ENCODE peak calls at places on chromosomes 4 and X, in seven cellular contexts. N is mesenchymal stem cell, S is OCI-LY7, X is left ventricle myocardium inferior, J is fibroblast of lung, W is AG09309, R is foreskin fibroblast. D is an unnamed sample.

GRCh38 chr4:116005806-116006088 is 892.3 kb upstream of the NDST4 start:
- DNase-seq in N (no peak), S (no peak), X (no peak), J (no peak), W (no peak), R (no peak), D (no peak)

GRCh38 chr4:168677063-168677462 is 180.2 kb downstream of the PALLD start:
- DNase-seq in N (no peak), S (no peak), X (no peak), J (no peak), W (no peak), R (no peak), D (no peak)

GRCh38 chr4:19694829-19695228 is 556.9 kb upstream of the SLIT2 start:
- DNase-seq in N (no peak), S (peak; percentile 5), X (no peak), J (no peak), W (no peak), R (no peak), D (no peak)

GRCh38 chr4:98747659-98748091 is 89.3 kb upstream of the TSPAN5 start:
- DNase-seq in N (no peak), S (no peak), X (no peak), J (peak; percentile 20), W (no peak), R (no peak), D (peak; percentile 49)

GRCh38 chr4:104451573-104451972 is 43.1 kb downstream of the CXXC4 start:
- DNase-seq in N (peak; percentile 42), S (no peak), X (no peak), J (peak; percentile 33), W (no peak), R (no peak), D (peak; percentile 6)

GRCh38 chr4:157803441-157804168 is 369.2 kb downstream of the GASK1B start:
- DNase-seq in N (no peak), S (no peak), X (no peak), J (no peak), W (no peak), R (peak; percentile 37), D (no peak)

GRCh38 chr4:7817877-7818675 is 121.6 kb downstream of the AFAP1 start:
- DNase-seq in N (no peak), S (no peak), X (no peak), J (peak; percentile 53), W (no peak), R (no peak), D (no peak)

GRCh38 chr4:142547974-142548373 is 298.1 kb downstream of the INPP4B start:
- DNase-seq in N (no peak), S (no peak), X (no peak), J (peak; percentile 87), W (no peak), R (peak; percentile 62), D (no peak)

GRCh38 chr4:139297001-139297410 is 4.3 kb upstream of the NAA15 start:
- DNase-seq in N (peak; percentile 57), S (no peak), X (no peak), J (peak; percentile 56), W (no peak), R (peak; percentile 56), D (no peak)

GRCh38 chrX:103101280-103102042 is 8.5 kb upstream of the NXF3 start:
- DNase-seq in N (no peak), S (no peak), X (no peak), J (peak; percentile 1), W (no peak), R (no peak), D (no peak)

GRCh38 chr4:101846550-101846949 is 56.0 kb downstream of the BANK1 start:
- DNase-seq in N (no peak), S (no peak), X (no peak), J (no peak), W (no peak), R (no peak), D (no peak)

GRCh38 chr4:121989715-121990114 is 37.9 kb upstream of the TRPC3 start:
- DNase-seq in N (no peak), S (no peak), X (no peak), J (peak; percentile 51), W (peak; percentile 16), R (peak; percentile 28), D (no peak)

GRCh38 chrX:136143714-136144113 is 3.6 kb upstream of the FHL1 start:
- DNase-seq in N (no peak), S (no peak), X (no peak), J (no peak), W (no peak), R (no peak), D (no peak)

GRCh38 chr4:114626202-114626601 is 27.6 kb downstream of the UGT8 start:
- DNase-seq in N (no peak), S (no peak), X (no peak), J (no peak), W (no peak), R (no peak), D (no peak)

GRCh38 chrX:136643243-136643642 is 4.7 kb upstream of the CD40LG start:
- DNase-seq in N (no peak), S (no peak), X (no peak), J (no peak), W (no peak), R (no peak), D (no peak)

GRCh38 chrX:153924149-153924861 is 1.8 kb downstream of the ARHGAP4 start:
- DNase-seq in N (peak; percentile 61), S (peak; percentile 76), X (no peak), J (peak; percentile 23), W (no peak), R (peak; percentile 32), D (peak; percentile 56)

GRCh38 chr4:142901166-142901662 is 55.1 kb upstream of the INPP4B start:
- DNase-seq in N (peak; percentile 2), S (no peak), X (no peak), J (peak; percentile 34), W (no peak), R (no peak), D (no peak)

GRCh38 chr4:80202190-80202711 is 4.9 kb downstream of the PRDM8 start:
- DNase-seq in N (peak; percentile 86), S (peak; percentile 23), X (peak; percentile 88), J (peak; percentile 80), W (no peak), R (peak; percentile 79), D (peak; percentile 91)

GRCh38 chrX:81259008-81259713 is 57.3 kb downstream of the SH3BGRL start:
- DNase-seq in N (peak; percentile 46), S (no peak), X (no peak), J (peak; percentile 69), W (no peak), R (peak; percentile 28), D (no peak)

GRCh38 chrX:69959712-69960111 is 90.0 kb downstream of the AWAT2 start:
- DNase-seq in N (no peak), S (no peak), X (no peak), J (no peak), W (no peak), R (no peak), D (no peak)

GRCh38 chrX:8845060-8845459 is 43.9 kb upstream of the FAM9A start:
- DNase-seq in N (peak; percentile 43), S (no peak), X (no peak), J (peak; percentile 84), W (no peak), R (peak; percentile 14), D (no peak)

GRCh38 chrX:129523076-129524055 is at the start of gene SMARCA1:
- DNase-seq in N (peak; percentile 79), S (no peak), X (peak; percentile 48), J (peak; percentile 70), W (no peak), R (peak; percentile 24), D (no peak)

GRCh38 chr4:42588909-42589308 is 68.0 kb downstream of the ATP8A1 start:
- DNase-seq in N (no peak), S (no peak), X (no peak), J (no peak), W (no peak), R (no peak), D (no peak)
- H3K4me3 ChIP-seq in N (no peak overlapping the region), S (no peak overlapping the region), X (no peak overlapping the region), J (no peak overlapping the region), W (no peak overlapping the region), R (no peak overlapping the region), D (no peak overlapping the region)

GRCh38 chr4:185238261-185238681 is 28.9 kb downstream of the SNX25 start:
- DNase-seq in N (peak; percentile 77), S (no peak), X (no peak), J (peak; percentile 84), W (peak; percentile 34), R (peak; percentile 67), D (no peak)
- H3K4me3 ChIP-seq in N (no peak overlapping the region), S (no peak overlapping the region), X (no peak overlapping the region), J (no peak overlapping the region), W (no peak overlapping the region), R (no peak overlapping the region), D (no peak overlapping the region)

GRCh38 chrX:118498351-118498750 is 2.7 kb downstream of the DOCK11 start:
- DNase-seq in N (no peak), S (no peak), X (no peak), J (no peak), W (no peak), R (no peak), D (no peak)
- H3K4me3 ChIP-seq in N (no peak overlapping the region), S (no peak overlapping the region), X (no peak overlapping the region), J (no peak overlapping the region), W (no peak overlapping the region), R (no peak overlapping the region), D (no peak overlapping the region)

GRCh38 chrX:2829066-2829430 is 318 bp downstream of the GYG2 start:
- DNase-seq in N (no peak), S (no peak), X (no peak), J (no peak), W (no peak), R (no peak), D (peak; percentile 54)
- H3K4me3 ChIP-seq in N (peak overlapping the region; percentile 71), S (no peak overlapping the region), X (peak overlapping the region; percentile 56), J (peak overlapping the region; percentile 21), W (peak overlapping the region; percentile 37), R (peak overlapping the region; percentile 39), D (no peak overlapping the region)